ENCODE peak calls at places on chromosomes 2 and 18, in eight cellular contexts. Z is Peyer's patch, P is nephron progenitor cell, C is AG09309, W is fibroblast of villous mesenchyme, O is tibial artery, E is lower lobe of right lung, G is A549. V is an unnamed sample.
A peak's percentile ranks its signal among the peaks of the same experiment; 100 is the strongest.

GRCh38 chr2:62868947-62869346 is 163.4 kb downstream of the EHBP1 start:
- DNase-seq in E (no peak), P (no peak), G (no peak), Z (no peak), C (no peak), O (no peak), W (no peak), V (no peak)

GRCh38 chr2:210620456-210620855 is 64.1 kb downstream of the CPS1 start:
- DNase-seq in P (no peak), O (no peak), G (no peak), E (no peak), W (no peak), Z (no peak), C (no peak), V (no peak)

GRCh38 chr2:230865766-230866703 is 1.3 kb downstream of the ITM2C start:
- DNase-seq in Z (peak; percentile 61), O (no peak), P (peak; percentile 55), E (no peak), G (no peak), C (no peak), W (peak; percentile 14), V (no peak)

GRCh38 chr2:240689975-240690374 is 1.7 kb upstream of the AQP12A start:
- DNase-seq in Z (no peak), P (no peak), E (no peak), G (no peak), O (no peak), C (no peak), W (no peak), V (no peak)

GRCh38 chr2:26479131-26479970 is 1.4 kb upstream of the OTOF start:
- DNase-seq in G (no peak), Z (no peak), O (no peak), E (no peak), W (no peak), P (no peak), C (no peak), V (no peak)

GRCh38 chr2:7279421-7279949 is 362.3 kb downstream of the RNF144A start:
- DNase-seq in W (no peak), G (no peak), P (no peak), E (no peak), C (no peak), Z (no peak), O (no peak), V (no peak)

GRCh38 chr2:23791030-23791429 is 135.9 kb downstream of the ATAD2B start:
- DNase-seq in W (peak; percentile 89), E (no peak), C (peak; percentile 68), P (no peak), Z (no peak), O (no peak), G (no peak), V (no peak)

GRCh38 chr2:144111443-144111842 is 408.5 kb downstream of the ZEB2 start:
- DNase-seq in P (no peak), Z (no peak), E (no peak), O (no peak), G (no peak), C (peak; percentile 68), W (peak; percentile 71), V (no peak)

GRCh38 chr2:220096406-220096805 is 469.0 kb downstream of the SLC4A3 start:
- DNase-seq in C (no peak), Z (no peak), P (no peak), O (no peak), W (no peak), E (no peak), G (no peak), V (no peak)

GRCh38 chr2:60316381-60317028 is 236.9 kb downstream of the BCL11A start:
- DNase-seq in W (no peak), E (no peak), P (peak; percentile 54), Z (peak; percentile 55), O (no peak), G (no peak), C (no peak), V (no peak)

GRCh38 chr2:238882083-238882755 is 34.3 kb downstream of the TWIST2 start:
- DNase-seq in C (no peak), P (no peak), E (no peak), G (no peak), Z (no peak), O (no peak), W (no peak), V (peak; percentile 58)

GRCh38 chr2:189511210-189511609 is 69.4 kb downstream of the SLC40A1 start:
- DNase-seq in C (no peak), W (no peak), P (no peak), O (no peak), E (no peak), Z (no peak), G (no peak), V (no peak)

GRCh38 chr18:56351911-56352502 is 286.4 kb downstream of the TXNL1 start:
- DNase-seq in Z (no peak), W (no peak), O (no peak), E (no peak), P (no peak), G (no peak), C (no peak), V (no peak)

GRCh38 chr2:218964041-218964771 is 4.7 kb downstream of the CDK5R2 start:
- DNase-seq in P (no peak), Z (no peak), C (peak; percentile 10), O (no peak), E (no peak), W (peak; percentile 58), G (no peak), V (no peak)

GRCh38 chr2:84919885-84920580 is 14.6 kb downstream of the TMSB10 start:
- DNase-seq in C (peak; percentile 94), P (no peak), O (peak; percentile 67), G (peak; percentile 88), Z (no peak), E (no peak), W (peak; percentile 95), V (no peak)

GRCh38 chr2:75002007-75002406 is 43.6 kb downstream of the POLE4 start:
- DNase-seq in W (peak; percentile 66), P (no peak), Z (no peak), E (no peak), O (no peak), C (no peak), G (no peak), V (no peak)

GRCh38 chr18:72119082-72119481 is 425.1 kb downstream of the CBLN2 start:
- DNase-seq in E (no peak), Z (no peak), C (no peak), G (no peak), O (no peak), P (no peak), W (no peak), V (no peak)

GRCh38 chr2:109032229-109032800 is 43.3 kb upstream of the EDAR start:
- DNase-seq in E (no peak), C (no peak), O (no peak), Z (peak; percentile 46), G (no peak), W (no peak), P (peak; percentile 20), V (no peak)

GRCh38 chr18:27750014-27750413 is 426.9 kb downstream of the CDH2 start:
- DNase-seq in W (peak; percentile 47), C (peak; percentile 32), E (no peak), P (peak; percentile 55), Z (no peak), O (no peak), G (no peak), V (no peak)

GRCh38 chr2:147500229-147500628 is 344.6 kb upstream of the ACVR2A start:
- DNase-seq in O (no peak), W (no peak), E (no peak), Z (no peak), P (no peak), G (no peak), C (no peak), V (no peak)

GRCh38 chr18:79934311-79935097 is 16.9 kb downstream of the SLC66A2 start:
- DNase-seq in C (no peak), Z (no peak), P (no peak), G (no peak), W (peak; percentile 37), E (peak; percentile 48), O (peak; percentile 28), V (peak; percentile 51)

GRCh38 chr2:203683932-203684556 is 22.4 kb upstream of the CD28 start:
- DNase-seq in C (peak; percentile 39), P (no peak), G (peak; percentile 8), E (no peak), W (peak; percentile 68), O (peak; percentile 52), Z (no peak), V (no peak)

GRCh38 chr2:127228102-127228501 is 8.0 kb upstream of the CYP27C1 start:
- DNase-seq in Z (no peak), C (no peak), G (no peak), W (no peak), O (no peak), P (no peak), E (no peak), V (no peak)

GRCh38 chr2:101205521-101205998 is 47.1 kb upstream of the CNOT11 start:
- DNase-seq in E (peak; percentile 53), G (peak; percentile 59), Z (peak; percentile 44), C (peak; percentile 68), P (peak; percentile 35), O (peak; percentile 58), W (peak; percentile 85), V (no peak)
- TF ChIP-seq CTCF in E (peak; percentile 58), G (peak; percentile 70), Z (peak; percentile 25), C (peak; percentile 63), P (peak; percentile 43), O (peak; percentile 55), W (peak; percentile 58), V (peak; percentile 86)

GRCh38 chr2:120907822-120908221 is 172.2 kb downstream of the GLI2 start:
- DNase-seq in P (no peak), C (no peak), E (peak; percentile 27), W (no peak), O (no peak), Z (no peak), G (no peak), V (no peak)
- TF ChIP-seq CTCF in P (no peak), C (peak; percentile 5), E (no peak), W (peak; percentile 26), O (no peak), Z (no peak), G (peak; percentile 45), V (peak; percentile 31)

DNA sequence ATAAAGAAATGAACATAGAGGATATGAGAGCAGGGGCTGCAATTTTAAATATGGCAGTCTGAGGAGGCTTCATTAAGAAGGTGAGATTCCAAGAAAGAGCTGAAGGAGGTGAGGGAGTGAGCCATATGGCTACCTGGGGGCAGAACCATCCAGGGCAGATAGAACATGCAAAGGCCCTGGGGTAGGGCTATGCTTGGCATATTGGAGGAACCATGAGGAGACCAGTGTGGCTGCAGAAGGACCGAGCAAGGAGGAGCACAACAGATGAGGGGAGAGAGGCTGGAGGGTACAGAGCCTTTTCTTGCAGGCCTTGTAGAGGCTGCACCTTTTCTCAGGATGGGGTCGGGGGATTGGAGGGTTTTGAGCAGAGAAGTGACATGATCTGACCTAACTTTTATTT is 69.5 kb upstream of the GATA6 start:
- DNase-seq in G (no peak), W (no peak), E (no peak), O (no peak), P (no peak), Z (no peak), C (no peak), V (no peak)
- TF ChIP-seq CTCF in G (no peak), W (no peak), E (no peak), O (no peak), P (no peak), Z (no peak), C (no peak), V (no peak)

DNA sequence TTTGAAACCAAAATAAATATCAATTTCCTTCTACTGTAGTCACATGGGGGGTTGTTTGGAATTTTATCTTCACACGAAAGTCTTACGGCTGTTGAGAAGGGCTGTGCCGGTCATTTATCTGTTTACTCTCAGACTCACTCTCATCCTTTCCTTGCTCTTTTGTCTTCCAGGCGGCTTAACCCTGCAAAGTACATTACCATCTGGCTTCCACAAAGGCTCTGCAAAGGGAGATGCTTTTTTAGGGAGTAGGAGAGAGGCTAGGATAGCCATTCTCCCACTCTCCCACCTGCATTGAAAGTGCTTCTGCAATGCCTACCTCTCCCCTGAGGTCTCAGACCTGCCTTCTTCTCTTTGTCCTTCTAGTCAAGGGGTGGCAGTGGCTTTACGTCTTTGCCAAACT is 247.6 kb downstream of the MEIS1 start:
- DNase-seq in E (no peak), G (no peak), C (no peak), O (no peak), W (no peak), Z (no peak), P (no peak), V (no peak)
- TF ChIP-seq CTCF in E (no peak), G (no peak), C (no peak), O (no peak), W (no peak), Z (no peak), P (no peak), V (no peak)